ENCODE peak calls at places on chromosomes 12 and 14, in ten cellular contexts. One of them, this sample, is unnamed.

GRCh38 chr12:54603173-54603814 is 14.8 kb upstream of the PPP1R1A start:
- DNase-seq in psoas muscle: peak; percentile 34
- DNase-seq in lung: peak; percentile 69
- DNase-seq in fibroblast of lung: peak; percentile 61
- DNase-seq in right atrium auricular region: peak; percentile 66
- DNase-seq in mucosa of descending colon: no peak
- DNase-seq in SK-N-SH: peak; percentile 62
- DNase-seq in vagina: no peak
- DNase-seq in tibial nerve: peak; percentile 71
- DNase-seq in heart left ventricle: peak; percentile 40
- DNase-seq in this sample: no peak

GRCh38 chr14:97336816-97337215 is 539.6 kb downstream of the VRK1 start:
- DNase-seq in psoas muscle: no peak
- DNase-seq in lung: no peak
- DNase-seq in fibroblast of lung: no peak
- DNase-seq in right atrium auricular region: no peak
- DNase-seq in mucosa of descending colon: no peak
- DNase-seq in SK-N-SH: no peak
- DNase-seq in vagina: no peak
- DNase-seq in tibial nerve: no peak
- DNase-seq in heart left ventricle: no peak
- DNase-seq in this sample: no peak

GRCh38 chr12:76539727-76540126 is 19.8 kb downstream of the OSBPL8 start:
- DNase-seq in psoas muscle: no peak
- DNase-seq in lung: no peak
- DNase-seq in fibroblast of lung: no peak
- DNase-seq in right atrium auricular region: no peak
- DNase-seq in mucosa of descending colon: no peak
- DNase-seq in SK-N-SH: no peak
- DNase-seq in vagina: no peak
- DNase-seq in tibial nerve: no peak
- DNase-seq in heart left ventricle: no peak
- DNase-seq in this sample: no peak

GRCh38 chr12:122646568-122647220 is 56.5 kb downstream of the HCAR2 start:
- DNase-seq in psoas muscle: no peak
- DNase-seq in lung: no peak
- DNase-seq in fibroblast of lung: peak; percentile 67
- DNase-seq in right atrium auricular region: no peak
- DNase-seq in mucosa of descending colon: no peak
- DNase-seq in SK-N-SH: no peak
- DNase-seq in vagina: no peak
- DNase-seq in tibial nerve: peak; percentile 22
- DNase-seq in heart left ventricle: no peak
- DNase-seq in this sample: no peak

GRCh38 chr14:69090187-69090789 is 62.6 kb downstream of the DCAF5 start:
- DNase-seq in psoas muscle: no peak
- DNase-seq in lung: no peak
- DNase-seq in fibroblast of lung: peak; percentile 52
- DNase-seq in right atrium auricular region: no peak
- DNase-seq in mucosa of descending colon: no peak
- DNase-seq in SK-N-SH: peak; percentile 32
- DNase-seq in vagina: no peak
- DNase-seq in tibial nerve: peak; percentile 12
- DNase-seq in heart left ventricle: no peak
- DNase-seq in this sample: no peak

GRCh38 chr12:80805106-80805505 is 88.4 kb downstream of the MYF5 start:
- DNase-seq in psoas muscle: no peak
- DNase-seq in lung: no peak
- DNase-seq in fibroblast of lung: no peak
- DNase-seq in right atrium auricular region: no peak
- DNase-seq in mucosa of descending colon: no peak
- DNase-seq in SK-N-SH: no peak
- DNase-seq in vagina: no peak
- DNase-seq in tibial nerve: no peak
- DNase-seq in heart left ventricle: no peak
- DNase-seq in this sample: no peak

GRCh38 chr12:64181504-64182291 is 40.4 kb downstream of the KICS2 start:
- DNase-seq in psoas muscle: peak; percentile 19
- DNase-seq in lung: peak; percentile 36
- DNase-seq in fibroblast of lung: peak; percentile 99
- DNase-seq in right atrium auricular region: no peak
- DNase-seq in mucosa of descending colon: no peak
- DNase-seq in SK-N-SH: peak; percentile 50
- DNase-seq in vagina: no peak
- DNase-seq in tibial nerve: peak; percentile 66
- DNase-seq in heart left ventricle: peak; percentile 45
- DNase-seq in this sample: peak; percentile 31

GRCh38 chr12:24042651-24043050 is 93.2 kb upstream of the SOX5 start:
- DNase-seq in psoas muscle: no peak
- DNase-seq in lung: no peak
- DNase-seq in fibroblast of lung: no peak
- DNase-seq in right atrium auricular region: no peak
- DNase-seq in mucosa of descending colon: no peak
- DNase-seq in SK-N-SH: no peak
- DNase-seq in vagina: no peak
- DNase-seq in tibial nerve: no peak
- DNase-seq in heart left ventricle: no peak
- DNase-seq in this sample: no peak

GRCh38 chr12:56158926-56159461 is 835 bp downstream of the MYL6 start:
- DNase-seq in psoas muscle: peak; percentile 78
- DNase-seq in lung: peak; percentile 85
- DNase-seq in fibroblast of lung: peak; percentile 73
- DNase-seq in right atrium auricular region: peak; percentile 96
- DNase-seq in mucosa of descending colon: peak; percentile 90
- DNase-seq in SK-N-SH: peak; percentile 56
- DNase-seq in vagina: no peak
- DNase-seq in tibial nerve: peak; percentile 71
- DNase-seq in heart left ventricle: peak; percentile 92
- DNase-seq in this sample: peak; percentile 74

GRCh38 chr12:6234214-6234613 is 34.0 kb downstream of the CD9 start:
- DNase-seq in psoas muscle: no peak
- DNase-seq in lung: no peak
- DNase-seq in fibroblast of lung: no peak
- DNase-seq in right atrium auricular region: no peak
- DNase-seq in mucosa of descending colon: no peak
- DNase-seq in SK-N-SH: no peak
- DNase-seq in vagina: no peak
- DNase-seq in tibial nerve: no peak
- DNase-seq in heart left ventricle: no peak
- DNase-seq in this sample: no peak

GRCh38 chr14:104551851-104552737 is 27.5 kb upstream of the C14orf180 start:
- DNase-seq in psoas muscle: no peak
- DNase-seq in lung: no peak
- DNase-seq in fibroblast of lung: no peak
- DNase-seq in right atrium auricular region: no peak
- DNase-seq in mucosa of descending colon: peak; percentile 31
- DNase-seq in SK-N-SH: peak; percentile 91
- DNase-seq in vagina: no peak
- DNase-seq in tibial nerve: no peak
- DNase-seq in heart left ventricle: peak; percentile 17
- DNase-seq in this sample: peak; percentile 59

GRCh38 chr12:124408822-124409517 is 114.1 kb downstream of the RFLNA start:
- DNase-seq in psoas muscle: no peak
- DNase-seq in lung: no peak
- DNase-seq in fibroblast of lung: no peak
- DNase-seq in right atrium auricular region: no peak
- DNase-seq in mucosa of descending colon: no peak
- DNase-seq in SK-N-SH: no peak
- DNase-seq in vagina: no peak
- DNase-seq in tibial nerve: no peak
- DNase-seq in heart left ventricle: no peak
- DNase-seq in this sample: no peak

GRCh38 chr12:123083661-123084571 is 67.0 kb downstream of the PITPNM2 start:
- DNase-seq in psoas muscle: no peak
- DNase-seq in lung: no peak
- DNase-seq in fibroblast of lung: no peak
- DNase-seq in right atrium auricular region: no peak
- DNase-seq in mucosa of descending colon: no peak
- DNase-seq in SK-N-SH: no peak
- DNase-seq in vagina: no peak
- DNase-seq in tibial nerve: no peak
- DNase-seq in heart left ventricle: no peak
- DNase-seq in this sample: no peak

GRCh38 chr12:7907009-7907408 is 29.0 kb downstream of the SLC2A3 start:
- DNase-seq in psoas muscle: no peak
- DNase-seq in lung: no peak
- DNase-seq in fibroblast of lung: peak; percentile 62
- DNase-seq in right atrium auricular region: no peak
- DNase-seq in mucosa of descending colon: no peak
- DNase-seq in SK-N-SH: peak; percentile 28
- DNase-seq in vagina: no peak
- DNase-seq in tibial nerve: peak; percentile 50
- DNase-seq in heart left ventricle: no peak
- DNase-seq in this sample: no peak

GRCh38 chr12:127594351-127594970 is 672.5 kb upstream of the TMEM132C start:
- DNase-seq in psoas muscle: no peak
- DNase-seq in lung: no peak
- DNase-seq in fibroblast of lung: no peak
- DNase-seq in right atrium auricular region: no peak
- DNase-seq in mucosa of descending colon: no peak
- DNase-seq in SK-N-SH: no peak
- DNase-seq in vagina: no peak
- DNase-seq in tibial nerve: no peak
- DNase-seq in heart left ventricle: no peak
- DNase-seq in this sample: no peak

DNA sequence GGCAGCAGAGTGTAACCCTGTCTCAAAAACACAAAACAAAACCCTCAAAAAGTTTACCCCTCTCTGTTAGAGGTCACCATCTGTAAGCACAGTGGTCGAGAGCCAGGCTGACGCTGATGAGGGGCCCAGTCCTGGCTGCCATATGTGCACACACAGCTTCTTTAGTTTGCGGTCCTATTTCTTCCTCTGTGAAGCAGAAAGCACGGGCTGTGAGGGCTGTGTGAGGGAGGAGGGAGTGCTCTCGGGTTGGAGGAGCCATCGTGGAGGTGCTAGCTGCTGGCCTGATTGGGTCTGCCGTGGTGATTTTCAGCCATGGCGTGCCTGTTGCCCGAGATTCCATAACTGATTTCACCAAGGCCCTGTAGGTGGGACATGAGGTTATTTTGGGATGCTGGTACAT is 3.5 kb downstream of the ULK1 start:
- DNase-seq in psoas muscle: no peak
- DNase-seq in lung: no peak
- DNase-seq in fibroblast of lung: no peak
- DNase-seq in right atrium auricular region: no peak
- DNase-seq in mucosa of descending colon: peak; percentile 23
- DNase-seq in SK-N-SH: no peak
- DNase-seq in vagina: no peak
- DNase-seq in tibial nerve: no peak
- DNase-seq in heart left ventricle: no peak
- DNase-seq in this sample: no peak
- H3K4me1 ChIP-seq in psoas muscle: peaks cover 60% of the 10 kb centered on the region
- H3K4me1 ChIP-seq in lung: peaks cover 33% of the 10 kb centered on the region
- H3K4me1 ChIP-seq in fibroblast of lung: peaks cover 7% of the 10 kb centered on the region
- H3K4me1 ChIP-seq in right atrium auricular region: peaks cover 53% of the 10 kb centered on the region
- H3K4me1 ChIP-seq in mucosa of descending colon: peaks cover 18% of the 10 kb centered on the region
- H3K4me1 ChIP-seq in SK-N-SH: peaks cover 39% of the 10 kb centered on the region
- H3K4me1 ChIP-seq in vagina: peaks cover 70% of the 10 kb centered on the region
- H3K4me1 ChIP-seq in tibial nerve: peaks cover 24% of the 10 kb centered on the region
- H3K4me1 ChIP-seq in heart left ventricle: peaks cover 43% of the 10 kb centered on the region
- H3K4me1 ChIP-seq in this sample: peaks cover 7% of the 10 kb centered on the region

GRCh38 chr12:47778842-47779241 is 5.8 kb downstream of the SLC48A1 start:
- DNase-seq in psoas muscle: no peak
- DNase-seq in lung: no peak
- DNase-seq in fibroblast of lung: no peak
- DNase-seq in right atrium auricular region: no peak
- DNase-seq in mucosa of descending colon: peak; percentile 55
- DNase-seq in SK-N-SH: no peak
- DNase-seq in vagina: no peak
- DNase-seq in tibial nerve: no peak
- DNase-seq in heart left ventricle: no peak
- DNase-seq in this sample: no peak
- H3K4me1 ChIP-seq in psoas muscle: peaks cover 51% of the 10 kb centered on the region
- H3K4me1 ChIP-seq in lung: peaks cover 36% of the 10 kb centered on the region
- H3K4me1 ChIP-seq in fibroblast of lung: peaks cover 11% of the 10 kb centered on the region
- H3K4me1 ChIP-seq in right atrium auricular region: peaks cover 61% of the 10 kb centered on the region
- H3K4me1 ChIP-seq in mucosa of descending colon: peaks cover 10% of the 10 kb centered on the region
- H3K4me1 ChIP-seq in SK-N-SH: peaks cover 47% of the 10 kb centered on the region
- H3K4me1 ChIP-seq in vagina: peaks cover 77% of the 10 kb centered on the region
- H3K4me1 ChIP-seq in tibial nerve: peaks cover 50% of the 10 kb centered on the region
- H3K4me1 ChIP-seq in heart left ventricle: peaks cover 32% of the 10 kb centered on the region
- H3K4me1 ChIP-seq in this sample: no peaks in the 10 kb centered on the region

DNA sequence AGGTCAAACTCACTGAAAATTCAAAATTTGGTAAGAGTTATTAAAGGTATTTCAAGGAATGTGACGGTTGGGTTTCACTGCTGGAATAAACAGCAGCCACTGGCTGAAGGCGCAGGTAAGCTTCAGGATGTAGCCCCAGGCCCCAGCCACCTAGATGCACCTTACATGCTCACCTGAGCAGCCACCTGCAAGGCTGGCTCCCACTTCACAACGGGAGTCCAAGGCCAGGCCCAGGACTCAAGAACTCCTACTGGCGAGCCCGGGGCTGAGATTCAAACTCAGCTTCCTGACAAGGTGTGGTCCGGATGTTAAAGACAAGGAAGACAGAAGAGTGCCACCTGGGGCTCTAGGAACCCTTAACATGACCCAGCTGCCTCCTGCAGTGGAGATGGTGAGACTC is 78.4 kb downstream of the ITPK1 start:
- DNase-seq in psoas muscle: no peak
- DNase-seq in lung: no peak
- DNase-seq in fibroblast of lung: no peak
- DNase-seq in right atrium auricular region: no peak
- DNase-seq in mucosa of descending colon: no peak
- DNase-seq in SK-N-SH: no peak
- DNase-seq in vagina: no peak
- DNase-seq in tibial nerve: no peak
- DNase-seq in heart left ventricle: no peak
- DNase-seq in this sample: no peak
- H3K4me1 ChIP-seq in psoas muscle: peaks cover 22% of the 10 kb centered on the region
- H3K4me1 ChIP-seq in lung: peaks cover 47% of the 10 kb centered on the region
- H3K4me1 ChIP-seq in fibroblast of lung: peaks cover 12% of the 10 kb centered on the region
- H3K4me1 ChIP-seq in right atrium auricular region: peaks cover 94% of the 10 kb centered on the region
- H3K4me1 ChIP-seq in mucosa of descending colon: peaks cover 51% of the 10 kb centered on the region
- H3K4me1 ChIP-seq in SK-N-SH: peaks cover 77% of the 10 kb centered on the region
- H3K4me1 ChIP-seq in vagina: peaks cover 81% of the 10 kb centered on the region
- H3K4me1 ChIP-seq in tibial nerve: peaks cover 79% of the 10 kb centered on the region
- H3K4me1 ChIP-seq in heart left ventricle: peaks cover 44% of the 10 kb centered on the region
- H3K4me1 ChIP-seq in this sample: peaks cover 12% of the 10 kb centered on the region

DNA sequence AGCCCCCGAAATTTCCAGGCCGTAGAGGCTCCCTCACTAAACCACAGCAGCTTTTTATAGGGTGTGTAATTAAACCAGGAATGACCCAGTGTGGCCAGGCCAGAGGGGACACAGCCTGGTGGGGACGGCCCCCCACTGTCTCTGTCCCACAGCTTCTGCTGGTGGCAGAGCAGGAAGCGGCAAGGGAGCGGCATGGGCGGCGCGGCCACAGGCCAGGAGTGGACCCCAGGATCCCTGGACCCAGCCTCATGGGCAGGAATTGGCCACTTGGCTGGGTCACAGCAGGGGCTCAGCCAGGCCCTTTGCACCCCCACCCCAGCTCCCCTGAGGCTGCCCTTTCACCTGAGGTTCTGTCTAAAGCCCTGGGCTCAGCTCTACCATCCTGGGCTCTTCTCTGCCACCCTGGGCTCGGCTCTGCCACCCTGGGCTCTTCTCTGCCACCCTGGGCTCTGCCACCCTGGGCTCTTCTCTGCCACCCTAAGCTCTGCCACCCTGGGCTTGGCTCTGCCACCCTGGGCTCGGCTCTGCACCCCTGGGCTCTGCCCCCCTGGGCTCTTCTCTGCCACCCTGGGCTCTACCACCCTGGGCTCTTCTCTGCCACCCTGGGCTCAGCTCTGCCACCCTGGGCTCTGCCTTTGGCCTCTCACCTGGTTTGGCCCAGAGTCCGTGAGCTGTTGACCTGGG is 39.3 kb downstream of the FBRSL1 start:
- DNase-seq in psoas muscle: no peak
- DNase-seq in lung: no peak
- DNase-seq in fibroblast of lung: no peak
- DNase-seq in right atrium auricular region: no peak
- DNase-seq in mucosa of descending colon: no peak
- DNase-seq in SK-N-SH: no peak
- DNase-seq in vagina: no peak
- DNase-seq in tibial nerve: no peak
- DNase-seq in heart left ventricle: no peak
- DNase-seq in this sample: no peak
- H3K4me1 ChIP-seq in psoas muscle: peaks cover under 1% of the 10 kb centered on the region
- H3K4me1 ChIP-seq in lung: no peaks in the 10 kb centered on the region
- H3K4me1 ChIP-seq in fibroblast of lung: no peaks in the 10 kb centered on the region
- H3K4me1 ChIP-seq in right atrium auricular region: peaks cover 10% of the 10 kb centered on the region
- H3K4me1 ChIP-seq in mucosa of descending colon: no peaks in the 10 kb centered on the region
- H3K4me1 ChIP-seq in SK-N-SH: no peaks in the 10 kb centered on the region
- H3K4me1 ChIP-seq in vagina: peaks cover 10% of the 10 kb centered on the region
- H3K4me1 ChIP-seq in tibial nerve: no peaks in the 10 kb centered on the region
- H3K4me1 ChIP-seq in heart left ventricle: no peaks in the 10 kb centered on the region
- H3K4me1 ChIP-seq in this sample: no peaks in the 10 kb centered on the region

This sample was measured in pancreas.